ENCODE peak calls at places on chromosomes 11 and 22, in six cellular contexts. N is pancreas, T is spleen, A is aorta, Z is kidney, Q is NT2/D1. V is an unnamed sample.

GRCh38 chr11:65066315-65066714 is 8.0 kb upstream of the NAALADL1 start:
- DNase-seq in N (no peak), T (no peak), A (no peak), Z (no peak), Q (no peak), V (no peak)

GRCh38 chr11:120326228-120326627 is 1.1 kb downstream of the TLCD5 start:
- DNase-seq in N (no peak), T (no peak), A (no peak), Z (no peak), Q (no peak), V (no peak)

GRCh38 chr11:121352301-121352891 is 59.8 kb downstream of the SC5D start:
- DNase-seq in N (no peak), T (no peak), A (no peak), Z (no peak), Q (no peak), V (no peak)

GRCh38 chr11:69356703-69357457 is 62.9 kb downstream of the MYEOV start:
- DNase-seq in N (no peak), T (no peak), A (peak; percentile 74), Z (no peak), Q (no peak), V (no peak)

GRCh38 chr22:17779286-17780115 is 5.2 kb upstream of the BID start:
- DNase-seq in N (no peak), T (peak; percentile 43), A (no peak), Z (peak; percentile 60), Q (no peak), V (no peak)

GRCh38 chr11:134024420-134025085 is 44.3 kb upstream of the JAM3 start:
- DNase-seq in N (no peak), T (no peak), A (peak; percentile 59), Z (no peak), Q (no peak), V (no peak)

GRCh38 chr22:49508561-49508960 is 319.1 kb downstream of the BRD1 start:
- DNase-seq in N (no peak), T (no peak), A (no peak), Z (no peak), Q (no peak), V (no peak)

GRCh38 chr11:32586576-32587190 is 3.1 kb downstream of the EIF3M start:
- DNase-seq in N (no peak), T (no peak), A (no peak), Z (no peak), Q (no peak), V (peak; percentile 48)

GRCh38 chr11:126821832-126822231 is 178.7 kb downstream of the KIRREL3 start:
- DNase-seq in N (no peak), T (no peak), A (no peak), Z (no peak), Q (no peak), V (no peak)

GRCh38 chr11:65658174-65659021 is 4.3 kb downstream of the RELA start:
- DNase-seq in N (no peak), T (peak; percentile 63), A (no peak), Z (peak; percentile 65), Q (no peak), V (no peak)

GRCh38 chr22:27892811-27893210 is 26.2 kb downstream of the PITPNB start:
- DNase-seq in N (no peak), T (no peak), A (no peak), Z (no peak), Q (no peak), V (no peak)

GRCh38 chr11:93494341-93494740 is 48.9 kb downstream of the SMCO4 start:
- DNase-seq in N (no peak), T (no peak), A (no peak), Z (no peak), Q (no peak), V (no peak)

GRCh38 chr11:77672276-77672675 is 34.7 kb upstream of the CLNS1A start:
- DNase-seq in N (no peak), T (no peak), A (no peak), Z (no peak), Q (no peak), V (no peak)

GRCh38 chr11:2077061-2077802 is 62.0 kb downstream of the IGF2 start:
- DNase-seq in N (no peak), T (no peak), A (no peak), Z (no peak), Q (no peak), V (no peak)

GRCh38 chr11:69664103-69664775 is 10.9 kb downstream of the LTO1 start:
- DNase-seq in N (no peak), T (peak; percentile 68), A (peak; percentile 65), Z (peak; percentile 48), Q (no peak), V (no peak)

GRCh38 chr22:20128902-20129746 is 2.5 kb upstream of the ZDHHC8 start:
- DNase-seq in N (no peak), T (no peak), A (no peak), Z (no peak), Q (no peak), V (peak; percentile 71)

GRCh38 chr11:107157146-107157808 is 139.0 kb upstream of the GUCY1A2 start:
- DNase-seq in N (no peak), T (no peak), A (no peak), Z (no peak), Q (peak; percentile 80), V (no peak)

GRCh38 chr11:33406241-33406640 is 149.1 kb downstream of the HIPK3 start:
- DNase-seq in N (no peak), T (no peak), A (no peak), Z (no peak), Q (no peak), V (no peak)

GRCh38 chr11:61955416-61956135 is 5.4 kb downstream of the BEST1 start:
- DNase-seq in N (no peak), T (peak; percentile 90), A (peak; percentile 81), Z (peak; percentile 85), Q (no peak), V (no peak)

GRCh38 chr22:30861131-30861530 is 107.4 kb downstream of the MORC2 start:
- DNase-seq in N (no peak), T (peak; percentile 43), A (peak; percentile 11), Z (no peak), Q (no peak), V (no peak)

GRCh38 chr22:30861688-30862552 is 106.7 kb downstream of the MORC2 start:
- DNase-seq in N (no peak), T (peak; percentile 39), A (peak; percentile 42), Z (peak; percentile 57), Q (no peak), V (no peak)

GRCh38 chr22:30864441-30865420 is 103.8 kb downstream of the MORC2 start:
- DNase-seq in N (no peak), T (peak; percentile 31), A (peak; percentile 41), Z (peak; percentile 57), Q (no peak), V (no peak)

GRCh38 chr22:30865656-30866055 is 102.9 kb downstream of the MORC2 start:
- DNase-seq in N (no peak), T (peak; percentile 42), A (peak; percentile 30), Z (no peak), Q (no peak), V (peak; percentile 4)

GRCh38 chr22:30863161-30863833 is 105.3 kb downstream of the MORC2 start:
- DNase-seq in N (no peak), T (peak; percentile 25), A (peak; percentile 52), Z (no peak), Q (no peak), V (peak; percentile 6)
- H3K4me1 ChIP-seq in N (no peaks in the 10 kb centered on the region), T (no peaks in the 10 kb centered on the region), A (no peaks in the 10 kb centered on the region), Z (no peaks in the 10 kb centered on the region), Q (peaks cover 11% of the 10 kb centered on the region), V (no peaks in the 10 kb centered on the region)

GRCh38 chr22:23104109-23104971 is 34.0 kb downstream of the GNAZ start:
- DNase-seq in N (no peak), T (no peak), A (no peak), Z (no peak), Q (no peak), V (no peak)

GRCh38 chr22:23103199-23103954 is 33.1 kb downstream of the GNAZ start:
- DNase-seq in N (no peak), T (no peak), A (no peak), Z (no peak), Q (no peak), V (no peak)

GRCh38 chr22:23101524-23101923 is 31.2 kb downstream of the GNAZ start:
- DNase-seq in N (no peak), T (no peak), A (no peak), Z (no peak), Q (no peak), V (no peak)

GRCh38 chr22:23102002-23102655 is 31.8 kb downstream of the GNAZ start:
- DNase-seq in N (no peak), T (no peak), A (no peak), Z (no peak), Q (no peak), V (no peak)

DNA sequence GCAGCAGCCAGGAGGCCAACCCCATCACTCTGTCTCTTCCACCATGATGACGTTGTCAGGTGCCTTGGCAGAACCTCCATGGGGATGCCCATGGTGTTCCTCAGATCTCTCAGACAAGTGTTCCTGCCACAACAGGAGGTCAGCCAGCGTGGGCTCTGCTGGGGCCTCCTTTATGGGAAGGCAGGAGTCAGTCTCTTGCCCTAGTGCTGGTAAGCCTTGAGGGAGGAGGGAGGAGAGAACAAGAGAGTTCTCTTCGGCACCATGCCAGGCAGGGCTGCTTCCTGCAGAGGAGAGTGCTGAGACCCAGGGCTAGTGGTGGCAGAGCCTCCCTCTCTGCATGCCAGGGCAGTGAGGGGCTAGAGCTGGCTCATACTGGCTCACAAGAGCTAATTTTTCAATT is 32.5 kb downstream of the GNAZ start:
- DNase-seq in N (no peak), T (no peak), A (no peak), Z (no peak), Q (no peak), V (no peak)
- H3K4me1 ChIP-seq in N (no peaks in the 10 kb centered on the region), T (peaks cover 12% of the 10 kb centered on the region), A (no peaks in the 10 kb centered on the region), Z (peaks cover 14% of the 10 kb centered on the region), Q (no peaks in the 10 kb centered on the region), V (no peaks in the 10 kb centered on the region)

GRCh38 chr11:12434255-12434654 is 56.9 kb downstream of the PARVA start:
- DNase-seq in N (no peak), T (no peak), A (no peak), Z (no peak), Q (no peak), V (no peak)

GRCh38 chr11:12430912-12431311 is 53.5 kb downstream of the PARVA start:
- DNase-seq in N (peak; percentile 65), T (no peak), A (peak; percentile 83), Z (no peak), Q (no peak), V (no peak)

GRCh38 chr11:12430351-12430750 is 53.0 kb downstream of the PARVA start:
- DNase-seq in N (no peak), T (no peak), A (no peak), Z (no peak), Q (no peak), V (no peak)

GRCh38 chr11:12433571-12434061 is 56.2 kb downstream of the PARVA start:
- DNase-seq in N (no peak), T (no peak), A (peak; percentile 81), Z (no peak), Q (no peak), V (no peak)

DNA sequence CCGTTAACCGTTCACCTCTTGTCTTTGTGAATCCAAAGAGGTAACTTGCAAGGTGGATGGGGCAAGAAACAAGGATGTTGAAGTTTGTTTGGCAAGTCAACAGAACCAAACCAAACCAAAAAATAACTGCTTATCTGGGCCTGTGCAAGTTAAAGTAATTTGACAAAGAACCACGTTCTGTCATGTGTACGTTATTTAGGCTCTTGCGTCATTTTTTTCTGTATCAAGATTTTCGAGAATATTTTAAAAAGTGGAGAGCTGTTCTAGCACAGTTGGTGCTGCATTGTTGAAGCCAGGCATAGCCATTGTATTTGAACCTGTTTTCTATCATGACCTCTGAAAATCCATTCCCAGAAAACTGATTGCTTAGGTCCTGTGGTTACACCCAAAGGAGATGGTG is 55.1 kb downstream of the PARVA start:
- DNase-seq in N (no peak), T (no peak), A (no peak), Z (no peak), Q (no peak), V (no peak)
- H3K4me1 ChIP-seq in N (peaks cover 7% of the 10 kb centered on the region), T (no peaks in the 10 kb centered on the region), A (peaks cover 15% of the 10 kb centered on the region), Z (peaks cover 12% of the 10 kb centered on the region), Q (peaks cover 2% of the 10 kb centered on the region), V (no peaks in the 10 kb centered on the region)

GRCh38 chr11:118222437-118222836 is 2.4 kb downstream of the JAML start:
- DNase-seq in N (no peak), T (no peak), A (no peak), Z (no peak), Q (no peak), V (no peak)
- H3K4me1 ChIP-seq in N (no peaks in the 10 kb centered on the region), T (peaks cover 16% of the 10 kb centered on the region), A (no peaks in the 10 kb centered on the region), Z (no peaks in the 10 kb centered on the region), Q (no peaks in the 10 kb centered on the region), V (no peaks in the 10 kb centered on the region)